ENCODE peak calls at places on chromosomes 13 and 19, in six cellular contexts. U is mammary epithelial cell, I is right lobe of liver, P is ascending aorta, M is lower lobe of right lung, R is foreskin fibroblast. N is an unnamed sample.

GRCh38 chr19:40612831-40613668 is 11.9 kb downstream of the LTBP4 start:
- DNase-seq in U (no peak), I (peak), P (no peak), M (peak), R (no peak), N (no peak)

GRCh38 chr19:54041969-54042606 is 21.6 kb downstream of the VSTM1 start:
- DNase-seq in U (no peak), I (no peak), P (no peak), M (no peak), R (no peak), N (no peak)

GRCh38 chr13:44365899-44366298 is 7.7 kb upstream of the SERP2 start:
- DNase-seq in U (no peak), I (no peak), P (no peak), M (no peak), R (no peak), N (no peak)

GRCh38 chr13:75789451-75790197 is 153.5 kb downstream of the LMO7 start:
- DNase-seq in U (no peak), I (no peak), P (no peak), M (no peak), R (no peak), N (no peak)

GRCh38 chr19:15112385-15112784 is 5.2 kb downstream of the SYDE1 start:
- DNase-seq in U (peak), I (no peak), P (no peak), M (no peak), R (no peak), N (no peak)

GRCh38 chr19:27744926-27745844 is 1467.8 kb downstream of the UQCRFS1 start:
- DNase-seq in U (no peak), I (no peak), P (no peak), M (no peak), R (no peak), N (no peak)

GRCh38 chr13:37966266-37966665 is 96.7 kb upstream of the TRPC4 start:
- DNase-seq in U (no peak), I (no peak), P (no peak), M (no peak), R (no peak), N (no peak)

GRCh38 chr13:28408235-28408848 is 86.6 kb downstream of the FLT1 start:
- DNase-seq in U (no peak), I (peak), P (no peak), M (no peak), R (no peak), N (peak)

GRCh38 chr13:40984670-40985366 is 34.3 kb downstream of the ELF1 start:
- DNase-seq in U (peak), I (no peak), P (no peak), M (no peak), R (no peak), N (no peak)

GRCh38 chr19:48819366-48819816 is 8.6 kb upstream of the BCAT2 start:
- DNase-seq in U (peak), I (peak), P (peak), M (peak), R (peak), N (peak)

GRCh38 chr19:5593245-5593962 is 25.7 kb upstream of the TINCR start:
- DNase-seq in U (no peak), I (no peak), P (no peak), M (no peak), R (no peak), N (no peak)

GRCh38 chr13:22103628-22104027 is 432.8 kb downstream of the FGF9 start:
- DNase-seq in U (no peak), I (no peak), P (no peak), M (no peak), R (no peak), N (no peak)

GRCh38 chr13:48436661-48437242 is 23.8 kb upstream of the LPAR6 start:
- DNase-seq in U (no peak), I (no peak), P (no peak), M (no peak), R (no peak), N (no peak)
- H3K4me3 ChIP-seq in U (peak), I (no peak), P (peak), M (no peak), R (no peak), N (no peak)

DNA sequence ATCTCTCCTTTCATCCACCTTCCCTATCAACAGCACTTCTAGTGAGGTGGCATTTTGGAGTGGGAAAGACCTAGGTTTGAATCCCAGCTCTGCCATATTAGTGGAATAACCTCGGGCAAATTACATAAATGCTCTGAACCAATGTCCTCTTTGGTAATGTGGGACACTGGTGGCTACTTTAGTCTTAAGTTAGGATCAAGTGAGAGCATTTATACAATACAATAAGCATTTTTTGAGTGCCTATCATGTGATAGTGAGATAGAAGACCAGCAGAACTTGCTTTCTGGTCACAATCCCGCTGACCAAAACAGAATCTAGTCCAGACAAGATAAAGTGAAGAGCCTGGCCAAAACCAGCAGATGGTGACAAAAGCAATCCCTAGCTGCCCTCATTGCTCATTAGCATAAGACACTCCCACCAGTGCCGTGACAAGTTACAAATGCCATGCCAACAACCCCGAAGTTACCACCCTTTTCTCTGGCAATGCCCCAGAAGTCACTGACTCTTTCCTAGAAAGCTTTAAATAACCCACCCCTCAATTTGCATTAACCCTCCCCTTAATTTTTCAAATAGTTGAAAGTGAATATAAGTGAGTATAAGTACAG is 28.8 kb upstream of the KPNA3 start:
- DNase-seq in U (no peak), I (no peak), P (no peak), M (no peak), R (no peak), N (peak)
- TF ChIP-seq CTCF in U (peak), I (no peak), P (no peak), M (no peak), R (no peak), N (peak)

DNA sequence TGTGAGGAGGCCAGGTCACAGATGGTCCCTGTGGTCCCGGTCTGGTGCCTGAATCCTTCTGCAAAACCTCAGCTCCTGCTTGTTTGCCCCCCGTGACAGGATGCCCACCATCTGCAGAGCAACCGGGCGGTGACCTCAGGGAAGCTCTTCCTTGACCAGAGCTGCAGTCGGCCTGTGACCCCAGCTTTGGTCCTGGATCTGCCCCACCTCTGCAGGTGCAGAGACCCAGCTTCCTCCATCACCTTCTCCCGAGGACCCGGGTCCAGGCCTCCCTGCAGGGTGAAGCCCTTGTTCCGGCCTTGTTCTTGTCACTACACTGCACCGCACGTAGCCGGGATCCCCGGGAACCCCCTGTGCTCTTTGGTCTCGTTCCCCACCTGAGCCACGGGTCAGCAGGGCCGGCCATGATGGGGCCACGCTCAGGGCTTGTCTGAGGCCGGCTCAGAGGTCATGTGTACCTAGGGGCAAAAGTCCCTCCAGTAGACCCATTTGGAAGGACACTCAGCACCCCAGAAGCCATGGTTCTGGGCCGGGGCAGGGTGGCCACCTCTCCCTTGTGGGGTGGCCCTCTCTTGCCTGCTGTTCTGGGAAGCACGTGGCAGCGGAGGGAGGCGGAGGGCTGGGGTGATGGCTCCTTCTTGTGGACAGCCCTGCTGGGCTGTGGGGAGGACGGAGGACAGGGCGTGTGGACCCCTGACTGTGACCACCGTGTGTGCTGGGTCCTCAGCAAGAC is 6.2 kb upstream of the PEAK3 start:
- DNase-seq in U (no peak), I (no peak), P (no peak), M (no peak), R (no peak), N (no peak)
- H3K4me3 ChIP-seq in U (no peak), I (no peak), P (no peak), M (no peak), R (no peak), N (no peak)

GRCh38 chr13:97810152-97810551 is 143.3 kb upstream of the IPO5 start:
- DNase-seq in U (no peak), I (no peak), P (no peak), M (no peak), R (no peak), N (no peak)
- TF ChIP-seq CTCF in U (peak), I (peak), P (no peak), M (peak), R (peak), N (peak)

GRCh38 chr13:94305033-94305432 is 174.4 kb downstream of the DCT start:
- DNase-seq in U (no peak), I (no peak), P (no peak), M (no peak), R (no peak), N (peak)

GRCh38 chr13:94303644-94304174 is 175.8 kb downstream of the DCT start:
- DNase-seq in U (peak), I (no peak), P (no peak), M (no peak), R (no peak), N (no peak)

GRCh38 chr13:94308808-94309207 is 170.7 kb downstream of the DCT start:
- DNase-seq in U (no peak), I (no peak), P (no peak), M (no peak), R (no peak), N (no peak)

GRCh38 chr13:94305463-94305862 is 174.0 kb downstream of the DCT start:
- DNase-seq in U (peak), I (no peak), P (no peak), M (no peak), R (peak), N (peak)

GRCh38 chr13:94305934-94306333 is 173.5 kb downstream of the DCT start:
- DNase-seq in U (no peak), I (no peak), P (no peak), M (no peak), R (no peak), N (no peak)
- H3K4me3 ChIP-seq in U (no peak), I (no peak), P (no peak), M (no peak), R (no peak), N (no peak)

GRCh38 chr13:57633141-57633949 is 1.8 kb downstream of the PCDH17 start:
- DNase-seq in U (no peak), I (peak), P (no peak), M (peak), R (no peak), N (no peak)

GRCh38 chr13:57635541-57635940 is 4.0 kb downstream of the PCDH17 start:
- DNase-seq in U (no peak), I (no peak), P (no peak), M (no peak), R (no peak), N (no peak)

GRCh38 chr13:57632276-57633140 is 964 bp downstream of the PCDH17 start:
- DNase-seq in U (no peak), I (peak), P (no peak), M (peak), R (no peak), N (no peak)

GRCh38 chr13:57634829-57635165 is 3.3 kb downstream of the PCDH17 start:
- DNase-seq in U (no peak), I (peak), P (no peak), M (no peak), R (no peak), N (no peak)

GRCh38 chr13:57633950-57634828 is 2.6 kb downstream of the PCDH17 start:
- DNase-seq in U (no peak), I (peak), P (no peak), M (no peak), R (no peak), N (no peak)
- TF ChIP-seq CTCF in U (no peak), I (no peak), P (no peak), M (no peak), R (no peak), N (no peak)

N was measured in LNCaP clone FGC.